ENCODE peak calls at places on chromosome X, in four cellular contexts. One of them, this sample, is unnamed.

GRCh38 chrX:31590581-31591113 is 518.8 kb upstream of the FTHL17 start:
- DNase-seq in adipocyte: peak
- DNase-seq in lower leg skin: no peak
- DNase-seq in pancreas: no peak
- DNase-seq in this sample: no peak

GRCh38 chrX:153723351-153724251 is 586 bp downstream of the BCAP31 start:
- DNase-seq in pancreas: peak
- DNase-seq in lower leg skin: no peak
- DNase-seq in adipocyte: peak
- DNase-seq in this sample: peak

GRCh38 chrX:147072747-147073146 is 258.2 kb upstream of the CXorf51A start:
- DNase-seq in adipocyte: no peak
- DNase-seq in pancreas: no peak
- DNase-seq in lower leg skin: no peak
- DNase-seq in this sample: no peak

GRCh38 chrX:123854329-123854728 is 5.5 kb upstream of the XIAP start:
- DNase-seq in pancreas: no peak
- DNase-seq in lower leg skin: no peak
- DNase-seq in adipocyte: no peak
- DNase-seq in this sample: no peak

GRCh38 chrX:18719852-18720251 is 12.4 kb downstream of the PPEF1 start:
- DNase-seq in adipocyte: no peak
- DNase-seq in lower leg skin: no peak
- DNase-seq in pancreas: no peak
- DNase-seq in this sample: no peak

GRCh38 chrX:39907964-39908616 is 189.7 kb downstream of the BCOR start:
- DNase-seq in lower leg skin: no peak
- DNase-seq in pancreas: no peak
- DNase-seq in adipocyte: peak
- DNase-seq in this sample: peak

GRCh38 chrX:20116575-20117240 is at the start of gene MAP7D2:
- DNase-seq in pancreas: peak
- DNase-seq in adipocyte: no peak
- DNase-seq in lower leg skin: no peak
- DNase-seq in this sample: no peak

GRCh38 chrX:136452614-136453013 is 35.1 kb upstream of the BRS3 start:
- DNase-seq in lower leg skin: no peak
- DNase-seq in pancreas: no peak
- DNase-seq in adipocyte: no peak
- DNase-seq in this sample: no peak

GRCh38 chrX:1072637-1073377 is 139.6 kb downstream of the CRLF2 start:
- DNase-seq in adipocyte: no peak
- DNase-seq in lower leg skin: no peak
- DNase-seq in pancreas: no peak
- DNase-seq in this sample: no peak

GRCh38 chrX:111168314-111168713 is 72.3 kb downstream of the PAK3 start:
- DNase-seq in lower leg skin: no peak
- DNase-seq in adipocyte: peak
- DNase-seq in pancreas: no peak
- DNase-seq in this sample: no peak

GRCh38 chrX:115582871-115583729 is 22.1 kb downstream of the PLS3 start:
- DNase-seq in lower leg skin: no peak
- DNase-seq in adipocyte: peak
- DNase-seq in pancreas: no peak
- DNase-seq in this sample: no peak

GRCh38 chrX:103197721-103198306 is 17.1 kb upstream of the BEX4 start:
- DNase-seq in pancreas: no peak
- DNase-seq in adipocyte: no peak
- DNase-seq in lower leg skin: no peak
- DNase-seq in this sample: no peak

GRCh38 chrX:11558972-11559371 is 106.7 kb downstream of the ARHGAP6 start:
- DNase-seq in lower leg skin: no peak
- DNase-seq in pancreas: no peak
- DNase-seq in adipocyte: no peak
- DNase-seq in this sample: peak

GRCh38 chrX:87805829-87806490 is 288.4 kb downstream of the KLHL4 start:
- DNase-seq in lower leg skin: no peak
- DNase-seq in pancreas: no peak
- DNase-seq in adipocyte: no peak
- DNase-seq in this sample: no peak

GRCh38 chrX:4547218-4547836 is 833.9 kb upstream of the PRKX start:
- DNase-seq in adipocyte: peak
- DNase-seq in lower leg skin: no peak
- DNase-seq in pancreas: no peak
- DNase-seq in this sample: peak

GRCh38 chrX:20530319-20530979 is 263.7 kb upstream of the RPS6KA3 start:
- DNase-seq in adipocyte: peak
- DNase-seq in pancreas: no peak
- DNase-seq in lower leg skin: peak
- DNase-seq in this sample: peak

GRCh38 chrX:147899715-147900114 is 12.0 kb upstream of the FMR1 start:
- DNase-seq in pancreas: no peak
- DNase-seq in adipocyte: no peak
- DNase-seq in lower leg skin: no peak
- DNase-seq in this sample: no peak

GRCh38 chrX:21725916-21726315 is 32.0 kb downstream of the SMPX start:
- DNase-seq in lower leg skin: no peak
- DNase-seq in adipocyte: no peak
- DNase-seq in pancreas: no peak
- DNase-seq in this sample: no peak

GRCh38 chrX:21926527-21927278 is 13.8 kb upstream of the SMS start:
- DNase-seq in lower leg skin: no peak
- DNase-seq in adipocyte: peak
- DNase-seq in pancreas: no peak
- DNase-seq in this sample: no peak

GRCh38 chrX:30819080-30819479 is 70.0 kb downstream of the TAB3 start:
- DNase-seq in lower leg skin: no peak
- DNase-seq in pancreas: no peak
- DNase-seq in adipocyte: no peak
- DNase-seq in this sample: no peak

GRCh38 chrX:78527818-78528217 is 131.3 kb downstream of the RTL3 start:
- DNase-seq in adipocyte: no peak
- DNase-seq in lower leg skin: no peak
- DNase-seq in pancreas: no peak
- DNase-seq in this sample: no peak

GRCh38 chrX:147891886-147892285 is 19.8 kb upstream of the FMR1 start:
- DNase-seq in pancreas: no peak
- DNase-seq in adipocyte: no peak
- DNase-seq in lower leg skin: no peak
- DNase-seq in this sample: no peak

GRCh38 chrX:1400049-1400448 is 8.1 kb upstream of the SLC25A6 start:
- DNase-seq in adipocyte: no peak
- DNase-seq in lower leg skin: no peak
- DNase-seq in pancreas: peak
- DNase-seq in this sample: no peak

GRCh38 chrX:13078739-13079444 is 34.5 kb upstream of the FAM9C start:
- DNase-seq in pancreas: no peak
- DNase-seq in lower leg skin: no peak
- DNase-seq in adipocyte: peak
- DNase-seq in this sample: no peak

GRCh38 chrX:45758738-45759397 is 558.2 kb upstream of the DIPK2B start:
- DNase-seq in pancreas: no peak
- DNase-seq in adipocyte: no peak
- DNase-seq in lower leg skin: no peak
- DNase-seq in this sample: no peak

GRCh38 chrX:45755719-45756118 is 555.0 kb upstream of the DIPK2B start:
- DNase-seq in adipocyte: no peak
- DNase-seq in pancreas: no peak
- DNase-seq in lower leg skin: no peak
- DNase-seq in this sample: no peak

GRCh38 chrX:45758319-45758718 is 557.6 kb upstream of the DIPK2B start:
- DNase-seq in pancreas: no peak
- DNase-seq in lower leg skin: no peak
- DNase-seq in adipocyte: peak
- DNase-seq in this sample: no peak

GRCh38 chrX:45757272-45757671 is 556.6 kb upstream of the DIPK2B start:
- DNase-seq in adipocyte: no peak
- DNase-seq in lower leg skin: no peak
- DNase-seq in pancreas: no peak
- DNase-seq in this sample: no peak

GRCh38 chrX:45756562-45756961 is 555.9 kb upstream of the DIPK2B start:
- DNase-seq in lower leg skin: no peak
- DNase-seq in pancreas: no peak
- DNase-seq in adipocyte: no peak
- DNase-seq in this sample: no peak
- H3K4me3 ChIP-seq in lower leg skin: no peak
- H3K4me3 ChIP-seq in pancreas: no peak
- H3K4me3 ChIP-seq in adipocyte: no peak
- H3K4me3 ChIP-seq in this sample: no peak

DNA sequence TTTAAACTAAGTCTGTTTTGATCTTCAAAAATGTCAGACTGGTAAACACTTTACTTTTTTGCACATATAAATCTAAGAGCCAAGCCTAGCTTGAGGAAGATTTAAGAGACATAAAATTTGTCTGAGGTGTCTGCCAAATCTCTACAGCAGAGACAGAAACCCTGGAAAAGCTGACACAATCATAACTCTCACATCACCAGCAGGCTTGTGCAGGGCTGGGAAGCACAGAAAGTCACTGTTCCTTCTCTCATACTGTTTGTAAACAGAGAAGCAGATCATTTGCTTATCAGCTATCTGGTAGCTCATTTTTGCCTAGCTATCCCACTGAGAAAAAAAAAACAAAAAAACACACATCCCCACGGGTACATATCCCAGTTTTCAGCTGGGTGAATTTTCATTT is 7.0 kb downstream of the ENOX2 start:
- DNase-seq in pancreas: no peak
- DNase-seq in lower leg skin: no peak
- DNase-seq in adipocyte: no peak
- DNase-seq in this sample: no peak
- H3K4me3 ChIP-seq in pancreas: no peak
- H3K4me3 ChIP-seq in lower leg skin: no peak
- H3K4me3 ChIP-seq in adipocyte: no peak
- H3K4me3 ChIP-seq in this sample: no peak

GRCh38 chrX:48021026-48021900 is 14.5 kb downstream of the SPACA5 start:
- DNase-seq in lower leg skin: peak
- DNase-seq in adipocyte: peak
- DNase-seq in pancreas: no peak
- DNase-seq in this sample: peak
- H3K4me3 ChIP-seq in lower leg skin: no peak
- H3K4me3 ChIP-seq in adipocyte: peak
- H3K4me3 ChIP-seq in pancreas: peak
- H3K4me3 ChIP-seq in this sample: peak

GRCh38 chrX:134542485-134542884 is 82.5 kb downstream of the HPRT1 start:
- DNase-seq in adipocyte: peak
- DNase-seq in lower leg skin: no peak
- DNase-seq in pancreas: no peak
- DNase-seq in this sample: no peak

GRCh38 chrX:134543201-134543797 is 83.3 kb downstream of the HPRT1 start:
- DNase-seq in lower leg skin: no peak
- DNase-seq in pancreas: no peak
- DNase-seq in adipocyte: no peak
- DNase-seq in this sample: no peak

GRCh38 chrX:134545524-134545923 is 85.6 kb downstream of the HPRT1 start:
- DNase-seq in lower leg skin: no peak
- DNase-seq in pancreas: no peak
- DNase-seq in adipocyte: no peak
- DNase-seq in this sample: no peak

GRCh38 chrX:134544614-134545255 is 84.8 kb downstream of the HPRT1 start:
- DNase-seq in adipocyte: no peak
- DNase-seq in lower leg skin: no peak
- DNase-seq in pancreas: peak
- DNase-seq in this sample: no peak

GRCh38 chrX:134544189-134544588 is 84.2 kb downstream of the HPRT1 start:
- DNase-seq in adipocyte: no peak
- DNase-seq in pancreas: no peak
- DNase-seq in lower leg skin: no peak
- DNase-seq in this sample: no peak
- H3K4me3 ChIP-seq in adipocyte: peak
- H3K4me3 ChIP-seq in pancreas: peak
- H3K4me3 ChIP-seq in lower leg skin: no peak
- H3K4me3 ChIP-seq in this sample: no peak

DNA sequence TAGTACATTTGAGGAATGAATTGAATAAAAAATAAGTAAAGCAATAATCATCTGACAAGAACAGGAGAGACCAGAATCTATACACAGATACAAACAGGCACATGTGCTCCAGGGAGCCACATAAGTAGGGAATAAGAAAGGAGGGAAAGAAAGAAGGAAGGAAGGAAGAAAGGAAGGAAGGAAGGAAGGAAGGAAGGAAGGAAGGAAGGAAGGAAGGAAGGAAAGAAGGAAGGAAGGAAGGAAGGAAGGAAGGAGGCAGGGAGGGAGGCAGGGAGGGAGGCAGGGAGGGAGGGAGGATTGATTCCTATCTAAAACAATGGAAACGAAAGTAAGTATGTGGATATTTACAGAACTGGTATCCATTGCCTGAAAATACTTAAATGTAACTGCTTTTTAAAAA is 475.8 kb downstream of the NLGN4X start:
- DNase-seq in pancreas: no peak
- DNase-seq in lower leg skin: no peak
- DNase-seq in adipocyte: no peak
- DNase-seq in this sample: no peak
- H3K4me3 ChIP-seq in pancreas: no peak
- H3K4me3 ChIP-seq in lower leg skin: no peak
- H3K4me3 ChIP-seq in adipocyte: no peak
- H3K4me3 ChIP-seq in this sample: no peak

DNA sequence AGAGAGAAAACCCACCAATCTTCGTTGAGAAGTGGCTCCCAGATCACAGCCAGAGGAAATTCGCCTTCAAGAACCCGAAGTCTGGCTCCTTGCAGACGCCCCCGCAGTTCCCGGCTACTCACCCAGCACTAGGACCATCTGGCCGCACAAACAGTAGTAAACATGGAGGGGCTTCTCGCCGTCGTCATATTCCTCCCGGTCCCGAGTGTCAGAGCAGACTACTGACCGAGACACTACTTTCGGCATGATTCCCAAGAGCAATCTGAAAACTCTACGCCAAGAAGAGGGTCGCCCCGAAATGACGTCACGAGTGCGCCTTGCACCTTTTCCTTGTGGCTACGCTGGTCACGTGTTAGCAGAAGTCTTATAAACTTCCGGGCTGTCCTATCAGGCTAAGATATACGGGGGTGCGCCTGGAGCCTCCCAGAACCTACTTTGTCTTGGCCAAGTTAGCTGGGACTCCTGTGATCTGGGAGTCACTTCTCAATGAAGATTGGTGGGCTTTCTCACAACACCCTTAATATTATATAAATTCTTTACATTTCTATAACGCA is at the start of gene STEEP1:
- DNase-seq in pancreas: peak
- DNase-seq in lower leg skin: peak
- DNase-seq in adipocyte: peak
- DNase-seq in this sample: peak
- H3K4me3 ChIP-seq in pancreas: peak
- H3K4me3 ChIP-seq in lower leg skin: peak
- H3K4me3 ChIP-seq in adipocyte: peak
- H3K4me3 ChIP-seq in this sample: peak

GRCh38 chrX:79588233-79588632 is 221.1 kb upstream of the ITM2A start:
- DNase-seq in adipocyte: no peak
- DNase-seq in pancreas: no peak
- DNase-seq in lower leg skin: no peak
- DNase-seq in this sample: no peak
- H3K4me3 ChIP-seq in adipocyte: no peak
- H3K4me3 ChIP-seq in pancreas: no peak
- H3K4me3 ChIP-seq in lower leg skin: no peak
- H3K4me3 ChIP-seq in this sample: no peak

GRCh38 chrX:151178746-151179145 is 2.4 kb downstream of the GPR50 start:
- DNase-seq in adipocyte: no peak
- DNase-seq in pancreas: peak
- DNase-seq in lower leg skin: no peak
- DNase-seq in this sample: no peak
- H3K4me3 ChIP-seq in adipocyte: no peak
- H3K4me3 ChIP-seq in pancreas: no peak
- H3K4me3 ChIP-seq in lower leg skin: no peak
- H3K4me3 ChIP-seq in this sample: no peak

GRCh38 chrX:133923113-133923512 is 62.3 kb downstream of the GPC3 start:
- DNase-seq in adipocyte: peak
- DNase-seq in lower leg skin: no peak
- DNase-seq in pancreas: no peak
- DNase-seq in this sample: no peak
- H3K4me3 ChIP-seq in adipocyte: no peak
- H3K4me3 ChIP-seq in lower leg skin: no peak
- H3K4me3 ChIP-seq in pancreas: no peak
- H3K4me3 ChIP-seq in this sample: no peak

This sample was measured in lung.